ENCODE peak calls at places on chromosomes 1 and 21, in eight cellular contexts. V is ascending aorta, H is heart right ventricle, D is psoas muscle, O is heart left ventricle, E is cardiac muscle cell, X is HCT116, A is A549. T is an unnamed sample.

GRCh38 chr1:29894311-29894710 is 658.0 kb downstream of the PTPRU start:
- DNase-seq in V (no peak), E (no peak), A (no peak), X (no peak), D (no peak), O (no peak), H (no peak), T (peak; percentile 36)

GRCh38 chr1:185050823-185051451 is 5.6 kb downstream of the RNF2 start:
- DNase-seq in A (no peak), H (no peak), V (no peak), X (no peak), O (no peak), E (peak; percentile 20), D (no peak), T (no peak)

GRCh38 chr1:224182057-224182865 is 779 bp upstream of the DEGS1 start:
- DNase-seq in E (no peak), D (no peak), V (no peak), O (no peak), A (no peak), H (no peak), X (no peak), T (no peak)

GRCh38 chr1:191343816-191344215 is 814.4 kb upstream of the RGS18 start:
- DNase-seq in O (no peak), D (no peak), V (no peak), A (no peak), H (no peak), E (peak; percentile 23), X (no peak), T (no peak)

GRCh38 chr1:3865606-3866160 is 8.4 kb downstream of the DFFB start:
- DNase-seq in A (no peak), E (no peak), D (no peak), H (no peak), V (no peak), X (no peak), O (no peak), T (no peak)

GRCh38 chr21:41398831-41399230 is 27.2 kb upstream of the MX1 start:
- DNase-seq in E (no peak), A (no peak), X (no peak), D (no peak), H (no peak), O (no peak), V (no peak), T (peak; percentile 24)

GRCh38 chr1:155977607-155978324 is 581 bp downstream of the ARHGEF2 start:
- DNase-seq in V (no peak), O (peak; percentile 62), D (peak; percentile 70), H (peak; percentile 62), X (no peak), A (peak; percentile 33), E (no peak), T (no peak)

GRCh38 chr1:85330206-85330605 is 53.8 kb upstream of the BCL10 start:
- DNase-seq in O (peak; percentile 25), A (peak; percentile 79), X (peak; percentile 67), V (no peak), H (no peak), D (no peak), E (peak; percentile 90), T (no peak)

GRCh38 chr1:162997499-162998285 is 71.5 kb upstream of the RGS4 start:
- DNase-seq in X (no peak), H (no peak), D (no peak), E (no peak), A (no peak), O (no peak), V (no peak), T (no peak)

GRCh38 chr1:25232866-25233784 is 823 bp upstream of the SYF2 start:
- DNase-seq in D (peak; percentile 89), V (peak; percentile 80), O (peak; percentile 81), X (peak; percentile 83), A (peak; percentile 90), H (peak; percentile 55), E (peak; percentile 90), T (peak; percentile 84)

GRCh38 chr1:109586055-109586454 is 33.4 kb downstream of the GNAT2 start:
- DNase-seq in X (no peak), A (no peak), O (no peak), H (no peak), E (no peak), V (no peak), D (no peak), T (no peak)

GRCh38 chr1:185735667-185736105 is 1.5 kb downstream of the HMCN1 start:
- DNase-seq in E (peak; percentile 26), V (no peak), X (no peak), D (no peak), H (no peak), O (no peak), A (no peak), T (no peak)

GRCh38 chr1:113930499-113931161 is 1.5 kb downstream of the HIPK1 start:
- DNase-seq in A (peak; percentile 27), E (peak; percentile 71), O (no peak), H (no peak), X (no peak), V (no peak), D (no peak), T (peak; percentile 75)

GRCh38 chr1:151061012-151061401 is 810 bp downstream of the MLLT11 start:
- DNase-seq in A (peak; percentile 64), H (no peak), V (no peak), D (no peak), O (no peak), E (no peak), X (no peak), T (no peak)

GRCh38 chr1:55916480-55916879 is 662.9 kb downstream of the PLPP3 start:
- DNase-seq in A (peak; percentile 1), E (peak; percentile 68), O (no peak), V (no peak), X (no peak), H (no peak), D (no peak), T (no peak)

GRCh38 chr1:50929376-50929958 is 30.6 kb downstream of the FAF1 start:
- DNase-seq in A (peak; percentile 39), V (no peak), X (peak; percentile 16), O (no peak), E (peak; percentile 64), D (no peak), H (no peak), T (no peak)

GRCh38 chr1:204450461-204451257 is 39.0 kb upstream of the PPP1R15B start:
- DNase-seq in X (no peak), O (peak; percentile 74), D (peak; percentile 89), E (no peak), H (peak; percentile 55), V (no peak), A (peak; percentile 55), T (peak; percentile 67)

GRCh38 chr1:25716320-25716719 is 83.7 kb upstream of the SELENON start:
- DNase-seq in O (no peak), E (no peak), V (no peak), H (no peak), D (no peak), A (no peak), X (no peak), T (no peak)

GRCh38 chr1:110242731-110243130 is 32.6 kb downstream of the KCNC4 start:
- DNase-seq in A (no peak), E (no peak), D (no peak), H (no peak), O (no peak), X (no peak), V (no peak), T (no peak)

GRCh38 chr1:16999863-17000262 is 11.9 kb downstream of the ATP13A2 start:
- DNase-seq in V (no peak), O (no peak), D (no peak), H (no peak), A (no peak), X (no peak), E (no peak), T (no peak)
- TF ChIP-seq CTCF in V (no peak), O (no peak), D (no peak), H (no peak), A (no peak), X (peak; percentile 30), E (no peak), T (no peak)

DNA sequence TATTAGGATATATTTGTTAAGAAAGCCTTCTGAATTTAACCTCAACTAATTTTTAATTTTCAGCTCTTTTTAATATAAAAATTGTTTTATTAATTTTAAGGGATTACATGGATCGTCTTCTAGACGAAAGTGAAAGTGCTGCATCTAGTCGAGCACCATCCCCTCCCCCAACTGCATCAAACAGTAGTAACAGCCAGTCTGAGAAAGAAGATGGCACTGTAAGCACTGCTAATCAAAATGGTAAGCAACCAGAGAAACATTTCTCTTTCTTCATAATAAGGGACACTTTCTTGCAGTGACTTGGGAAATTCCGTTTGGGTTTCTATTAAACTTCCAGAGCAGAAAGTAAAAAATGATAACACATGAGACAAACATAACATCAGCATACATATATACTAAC is 56.9 kb downstream of the MIER1 start:
- DNase-seq in E (peak; percentile 36), O (peak; percentile 38), A (peak; percentile 27), V (no peak), H (no peak), D (no peak), X (no peak), T (no peak)
- H3K27ac ChIP-seq in E (no peak overlapping the region), O (peak overlapping the region; percentile 29), A (no peak overlapping the region), V (peak overlapping the region; percentile 59), H (no peak overlapping the region), D (peak overlapping the region; percentile 56), X (no peak overlapping the region), T (peak overlapping the region; percentile 8)

DNA sequence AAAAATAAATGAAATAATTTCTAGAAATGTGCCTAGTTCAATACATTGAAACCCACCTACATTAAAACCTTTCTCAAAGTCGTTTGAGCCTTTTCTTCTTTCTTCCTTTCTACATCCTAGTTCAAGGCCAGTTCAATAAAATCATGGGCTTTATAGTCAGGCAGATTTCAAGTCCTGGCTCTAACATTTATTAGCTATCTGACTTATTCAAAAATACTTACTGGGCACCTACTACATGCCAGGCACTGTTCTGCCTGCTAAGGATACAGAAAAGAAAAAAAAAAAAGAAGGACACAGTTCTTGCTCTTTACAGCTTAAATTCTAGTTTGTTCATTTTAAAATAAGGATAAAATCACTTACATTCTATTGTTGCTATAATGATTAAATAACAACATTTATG is 134.2 kb upstream of the FGGY start:
- DNase-seq in D (no peak), E (no peak), A (no peak), V (no peak), X (no peak), O (no peak), H (no peak), T (no peak)
- H3K4me3 ChIP-seq in D (no peak overlapping the region), E (no peak overlapping the region), A (no peak overlapping the region), V (no peak overlapping the region), X (no peak overlapping the region), O (no peak overlapping the region), H (no peak overlapping the region), T (no peak overlapping the region)

DNA sequence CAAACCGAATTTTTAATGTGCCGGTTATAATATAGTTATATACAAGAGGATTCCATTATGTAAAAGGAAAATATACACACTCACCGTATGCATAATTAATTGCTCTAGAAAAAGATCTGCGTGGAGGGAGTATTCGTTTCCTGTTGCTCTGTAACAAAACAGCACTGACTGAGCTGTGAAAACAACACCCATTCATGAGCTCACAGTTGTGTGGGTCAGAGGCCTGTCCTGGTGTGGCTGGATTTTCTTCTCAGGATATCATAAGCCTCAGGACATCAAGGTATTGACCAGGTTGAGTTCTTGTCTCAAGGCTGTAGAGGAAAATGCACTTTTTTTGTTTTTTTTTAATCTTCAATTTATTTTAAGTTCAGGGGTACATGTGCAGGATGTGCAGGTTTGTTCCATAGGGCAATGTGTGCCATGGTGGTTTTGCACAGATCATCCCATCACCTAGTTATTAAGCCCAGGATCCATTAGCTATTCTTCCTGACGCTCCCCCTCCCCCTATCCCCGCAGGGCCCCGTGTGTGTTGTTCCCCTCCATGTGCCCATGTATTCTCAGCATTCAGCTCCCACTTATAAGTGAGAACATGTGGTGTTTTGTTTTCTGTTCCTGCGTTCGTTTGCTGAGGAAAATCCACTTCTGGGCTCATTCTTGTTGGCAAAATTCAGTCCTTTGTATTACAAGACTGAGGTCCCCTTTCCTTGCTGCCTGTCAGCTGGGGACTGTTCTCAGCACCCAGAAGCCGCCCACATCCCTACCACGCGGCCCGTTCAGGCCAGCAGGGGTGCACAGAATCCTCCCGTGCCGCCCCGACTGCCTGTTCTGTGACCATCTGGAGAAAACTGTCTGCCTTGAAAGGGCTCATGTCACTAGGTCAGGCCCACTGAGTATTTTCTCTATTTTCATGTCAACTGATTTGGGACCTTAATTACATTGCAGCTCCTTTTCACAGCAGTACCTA is 87.4 kb upstream of the ERRFI1 start:
- DNase-seq in H (no peak), O (no peak), X (no peak), A (no peak), V (no peak), D (no peak), E (no peak), T (no peak)
- TF ChIP-seq CTCF in H (no peak), O (no peak), X (peak; percentile 53), A (no peak), V (no peak), D (no peak), E (no peak), T (no peak)